ENCODE peak calls at places on chromosomes 7 and 10, in four cellular contexts. D, V, A and C are unnamed samples.

GRCh38 chr10:128990986-128991385 is 476.1 kb upstream of the MGMT start:
- DNase-seq in D (no peak), V (no peak), A (no peak), C (no peak)

GRCh38 chr7:155107126-155107525 is 37.0 kb downstream of the HTR5A start:
- DNase-seq in D (no peak), V (no peak), A (no peak), C (no peak)

GRCh38 chr7:18808026-18808425 is 309.4 kb downstream of the TWIST1 start:
- DNase-seq in D (no peak), V (no peak), A (no peak), C (no peak)

GRCh38 chr7:33933611-33934281 is 28.4 kb downstream of the BMPER start:
- DNase-seq in D (peak; percentile 35), V (no peak), A (no peak), C (no peak)

GRCh38 chr10:62545155-62545554 is 171.0 kb downstream of the ZNF365 start:
- DNase-seq in D (no peak), V (no peak), A (no peak), C (no peak)

GRCh38 chr7:86911703-86912102 is 147.8 kb downstream of the ELAPOR2 start:
- DNase-seq in D (no peak), V (no peak), A (peak; percentile 45), C (no peak)

GRCh38 chr10:129511758-129512157 is 44.7 kb downstream of the MGMT start:
- DNase-seq in D (no peak), V (no peak), A (peak; percentile 9), C (peak; percentile 7)

GRCh38 chr10:93580824-93581223 is 14.4 kb downstream of the FFAR4 start:
- DNase-seq in D (peak; percentile 10), V (no peak), A (peak; percentile 72), C (no peak)

GRCh38 chr10:121873236-121873635 is 54.6 kb downstream of the ATE1 start:
- DNase-seq in D (no peak), V (no peak), A (no peak), C (no peak)

GRCh38 chr7:155052982-155053381 is 17.1 kb upstream of the HTR5A start:
- DNase-seq in D (no peak), V (no peak), A (no peak), C (no peak)

GRCh38 chr10:118562877-118563276 is 32.6 kb downstream of the PRLHR start:
- DNase-seq in D (no peak), V (no peak), A (no peak), C (no peak)

GRCh38 chr10:109178576-109178975 is 744.7 kb downstream of the XPNPEP1 start:
- DNase-seq in D (no peak), V (no peak), A (no peak), C (no peak)

GRCh38 chr10:42149722-42150427 is 488.5 kb downstream of the ZNF33B start:
- DNase-seq in D (no peak), V (no peak), A (no peak), C (no peak)

GRCh38 chr7:41796331-41796730 is 93.4 kb upstream of the INHBA start:
- DNase-seq in D (no peak), V (no peak), A (no peak), C (no peak)

GRCh38 chr10:16765532-16766365 is 51.5 kb downstream of the RSU1 start:
- DNase-seq in D (no peak), V (no peak), A (no peak), C (no peak)

GRCh38 chr10:48414778-48415177 is 108.3 kb downstream of the MAPK8 start:
- DNase-seq in D (no peak), V (no peak), A (no peak), C (no peak)

GRCh38 chr7:151809156-151809863 is 67.6 kb downstream of the PRKAG2 start:
- DNase-seq in D (no peak), V (no peak), A (no peak), C (no peak)

GRCh38 chr7:29113384-29114102 is 32.8 kb downstream of the CPVL start:
- DNase-seq in D (peak; percentile 51), V (peak; percentile 30), A (peak; percentile 75), C (peak; percentile 40)

GRCh38 chr10:43124094-43124521 is 14.1 kb upstream of the CSGALNACT2 start:
- DNase-seq in D (no peak), V (no peak), A (no peak), C (no peak)

DNA sequence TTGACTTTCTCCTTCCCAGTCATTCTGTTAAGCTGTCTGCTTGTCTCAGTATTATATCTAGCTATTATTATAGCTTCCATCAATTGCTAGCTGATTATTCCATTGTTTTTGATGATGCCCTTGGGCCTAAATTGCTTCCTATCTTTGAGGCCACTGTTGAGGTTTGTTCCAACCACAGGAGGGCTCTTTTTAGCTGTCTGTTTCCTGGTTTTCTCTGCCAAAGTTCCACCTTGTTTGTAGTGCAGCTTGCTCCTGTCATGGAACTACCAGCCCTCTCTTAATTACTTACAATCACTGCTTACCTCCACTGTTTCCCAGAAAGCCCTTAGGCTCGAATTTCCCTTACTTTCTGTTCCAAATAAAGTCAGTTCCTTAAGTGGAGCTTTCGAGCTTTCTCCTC is 118.7 kb upstream of the SEC61G start:
- DNase-seq in D (peak; percentile 16), V (no peak), A (peak; percentile 19), C (no peak)
- TF ChIP-seq CTCF in D (no peak), V (peak; percentile 25), A (peak; percentile 41), C (no peak)

GRCh38 chr10:79148452-79149344 is 79.9 kb downstream of the ZMIZ1 start:
- DNase-seq in D (no peak), V (peak; percentile 72), A (no peak), C (peak; percentile 60)
- H3K4me1 ChIP-seq in D (peaks cover 53% of the 10 kb centered on the region), V (peaks cover 82% of the 10 kb centered on the region), A (peaks cover 11% of the 10 kb centered on the region), C (peaks cover 49% of the 10 kb centered on the region)

DNA sequence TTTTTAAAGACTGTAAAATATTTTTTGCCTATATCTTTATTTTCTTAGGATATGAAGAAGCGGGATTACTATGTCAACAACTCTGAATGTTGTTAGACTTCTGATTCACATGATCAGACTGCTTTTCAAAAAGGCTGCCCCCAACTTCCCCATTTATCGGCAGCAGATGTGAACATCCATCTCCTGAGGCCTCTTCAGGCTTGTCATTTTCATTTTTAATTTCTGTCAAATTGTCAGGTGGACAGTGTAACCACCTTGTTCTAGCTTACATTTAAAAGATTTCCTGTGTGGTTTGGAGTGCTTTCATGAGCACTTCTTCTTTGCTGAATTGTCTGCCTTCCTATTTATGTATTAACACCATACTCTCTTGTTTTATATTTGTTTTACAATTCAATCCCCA is 78.8 kb upstream of the GSDME start:
- DNase-seq in D (no peak), V (no peak), A (no peak), C (no peak)
- H3K4me3 ChIP-seq in D (no peak overlapping the region), V (no peak overlapping the region), A (no peak overlapping the region), C (no peak overlapping the region)

GRCh38 chr10:88987840-88988239 is 2.8 kb upstream of the FAS start:
- DNase-seq in D (no peak), V (no peak), A (no peak), C (no peak)

GRCh38 chr10:88989824-88990527 is 622 bp upstream of the FAS start:
- DNase-seq in D (peak; percentile 95), V (no peak), A (no peak), C (peak; percentile 56)

GRCh38 chr10:88986549-88987242 is 3.9 kb upstream of the FAS start:
- DNase-seq in D (peak; percentile 66), V (no peak), A (peak; percentile 60), C (peak; percentile 54)

GRCh38 chr10:88989423-88989822 is 1.2 kb upstream of the FAS start:
- DNase-seq in D (no peak), V (no peak), A (no peak), C (no peak)

GRCh38 chr10:88987243-88987726 is 3.3 kb upstream of the FAS start:
- DNase-seq in D (no peak), V (no peak), A (no peak), C (no peak)
- TF ChIP-seq CTCF in D (no peak), V (no peak), A (no peak), C (no peak)

GRCh38 chr10:3481496-3481895 is 303.5 kb downstream of the KLF6 start:
- DNase-seq in D (no peak), V (no peak), A (no peak), C (no peak)
- H3K4me1 ChIP-seq in D (peaks cover 9% of the 10 kb centered on the region), V (peaks cover 22% of the 10 kb centered on the region), A (peaks cover 16% of the 10 kb centered on the region), C (no peaks in the 10 kb centered on the region)

GRCh38 chr10:99984635-99985034 is 25.1 kb downstream of the DNMBP start:
- DNase-seq in D (no peak), V (no peak), A (no peak), C (no peak)
- H3K4me3 ChIP-seq in D (no peak overlapping the region), V (no peak overlapping the region), A (no peak overlapping the region), C (no peak overlapping the region)

GRCh38 chr7:141251957-141252356 is 178.1 kb downstream of the TMEM178B start:
- DNase-seq in D (no peak), V (no peak), A (no peak), C (no peak)
- TF ChIP-seq CTCF in D (no peak), V (no peak), A (peak; percentile 50), C (no peak)